ENCODE peak calls at places on chromosomes 12 and 14, in four cellular contexts. A, N, S and V are unnamed samples.

GRCh38 chr14:79605863-79606262 is 605.4 kb downstream of the DIO2 start:
- DNase-seq in A (peak), N (no peak), S (no peak), V (no peak)

GRCh38 chr12:66036317-66036716 is 94.2 kb downstream of the LLPH start:
- DNase-seq in A (peak), N (peak), S (peak), V (no peak)

GRCh38 chr12:22018860-22019259 is 27.2 kb upstream of the CMAS start:
- DNase-seq in A (no peak), N (peak), S (peak), V (no peak)

GRCh38 chr12:85004199-85004598 is 31.9 kb downstream of the TSPAN19 start:
- DNase-seq in A (no peak), N (no peak), S (no peak), V (no peak)

GRCh38 chr12:84994436-84994835 is 41.6 kb downstream of the TSPAN19 start:
- DNase-seq in A (no peak), N (no peak), S (peak), V (no peak)

GRCh38 chr14:30227436-30227835 is 299.8 kb upstream of the PRKD1 start:
- DNase-seq in A (no peak), N (no peak), S (no peak), V (no peak)

GRCh38 chr12:60257063-60257462 is 661.2 kb downstream of the SLC16A7 start:
- DNase-seq in A (peak), N (peak), S (peak), V (no peak)

GRCh38 chr12:78167510-78167909 is 336.8 kb downstream of the NAV3 start:
- DNase-seq in A (no peak), N (peak), S (peak), V (no peak)

GRCh38 chr12:11477110-11477509 is 81.7 kb upstream of the PRB2 start:
- DNase-seq in A (no peak), N (no peak), S (no peak), V (no peak)

GRCh38 chr12:78977463-78977862 is 112.9 kb downstream of the SYT1 start:
- DNase-seq in A (peak), N (peak), S (peak), V (no peak)

GRCh38 chr12:12488823-12489528 is 73.7 kb downstream of the DUSP16 start:
- DNase-seq in A (no peak), N (no peak), S (no peak), V (no peak)

GRCh38 chr12:120886194-120887018 is 17.8 kb downstream of the SPPL3 start:
- DNase-seq in A (no peak), N (no peak), S (no peak), V (no peak)